ENCODE peak calls at places on chromosome 12, in four cellular contexts. I is K562, P is HepG2, S is GM12878. X is an unnamed sample.

GRCh38 chr12:85968606-85969005 is 94.5 kb downstream of the NTS start:
- DNase-seq in S (no peak), I (no peak), P (no peak), X (no peak)

GRCh38 chr12:2691340-2692111 is 103.2 kb upstream of the FKBP4 start:
- DNase-seq in S (peak; percentile 15), I (peak; percentile 29), P (no peak), X (no peak)

GRCh38 chr12:27899151-27899661 is 73.3 kb downstream of the PTHLH start:
- DNase-seq in P (peak; percentile 81), I (no peak), S (no peak), X (no peak)

GRCh38 chr12:22467190-22467589 is 77.2 kb downstream of the C2CD5 start:
- DNase-seq in S (no peak), I (no peak), P (no peak), X (no peak)

GRCh38 chr12:1162083-1162760 is 171.2 kb downstream of the ERC1 start:
- DNase-seq in P (no peak), I (no peak), S (no peak), X (no peak)

GRCh38 chr12:68481181-68481941 is 129.3 kb upstream of the RAP1B start:
- DNase-seq in P (no peak), I (no peak), S (peak; percentile 89), X (no peak)

GRCh38 chr12:108633534-108634224 is at the start of gene SELPLG:
- DNase-seq in P (no peak), S (peak; percentile 99), I (peak; percentile 45), X (no peak)

GRCh38 chr12:115752913-115753726 is 524.4 kb downstream of the MED13L start:
- DNase-seq in S (peak; percentile 12), P (peak; percentile 58), I (peak; percentile 28), X (no peak)

GRCh38 chr12:2076196-2076570 is 23.4 kb downstream of the CACNA1C start:
- DNase-seq in I (no peak), S (no peak), P (no peak), X (no peak)

GRCh38 chr12:5064913-5065490 is 21.3 kb downstream of the KCNA5 start:
- DNase-seq in S (no peak), I (no peak), P (no peak), X (no peak)

GRCh38 chr12:15546102-15546701 is 223.9 kb downstream of the PTPRO start:
- DNase-seq in P (no peak), S (peak; percentile 25), I (no peak), X (no peak)

GRCh38 chr12:2335517-2335916 is 282.7 kb downstream of the CACNA1C start:
- DNase-seq in I (no peak), S (no peak), P (no peak), X (no peak)

GRCh38 chr12:130286041-130286440 is 51.6 kb upstream of the PIWIL1 start:
- DNase-seq in S (no peak), I (peak; percentile 48), P (peak; percentile 11), X (no peak)

GRCh38 chr12:109981311-109981710 is 14.9 kb downstream of the GIT2 start:
- DNase-seq in I (no peak), P (no peak), S (no peak), X (no peak)

GRCh38 chr12:121238604-121239334 is 28.8 kb downstream of the P2RX4 start:
- DNase-seq in I (no peak), S (no peak), P (no peak), X (no peak)

GRCh38 chr12:102300824-102301461 is 103.3 kb upstream of the PMCH start:
- DNase-seq in S (peak; percentile 61), P (peak; percentile 49), I (peak; percentile 36), X (no peak)

GRCh38 chr12:115341442-115341841 is 657.5 kb upstream of the TBX3 start:
- DNase-seq in P (no peak), S (no peak), I (no peak), X (no peak)

GRCh38 chr12:22396253-22396652 is 61.7 kb upstream of the ST8SIA1 start:
- DNase-seq in I (no peak), S (no peak), P (no peak), X (no peak)

GRCh38 chr12:52876371-52876770 is 27.6 kb upstream of the KRT78 start:
- DNase-seq in S (no peak), P (no peak), I (no peak), X (no peak)

GRCh38 chr12:20624718-20625117 is 70.4 kb upstream of the SLCO1C1 start:
- DNase-seq in S (no peak), P (peak; percentile 56), I (no peak), X (no peak)

GRCh38 chr12:5586201-5586600 is 154.3 kb downstream of the NTF3 start:
- DNase-seq in I (no peak), P (peak; percentile 28), S (no peak), X (no peak)

GRCh38 chr12:87274594-87275245 is 754.5 kb downstream of the C12orf50 start:
- DNase-seq in I (peak; percentile 10), P (no peak), S (no peak), X (no peak)

GRCh38 chr12:31002361-31002725 is 71.3 kb upstream of the DDX11 start:
- DNase-seq in S (no peak), P (no peak), I (no peak), X (no peak)

GRCh38 chr12:110574044-110574443 is 9.1 kb downstream of the PPTC7 start:
- DNase-seq in I (no peak), P (no peak), S (no peak), X (no peak)

GRCh38 chr12:63276537-63277365 is 125.8 kb upstream of the AVPR1A start:
- DNase-seq in P (peak; percentile 44), S (no peak), I (peak; percentile 12), X (peak; percentile 69)

GRCh38 chr12:89189448-89189847 is 162.9 kb downstream of the DUSP6 start:
- DNase-seq in I (no peak), S (no peak), P (no peak), X (no peak)

GRCh38 chr12:91180162-91180561 is 2.5 kb downstream of the DCN start:
- DNase-seq in S (no peak), P (no peak), I (no peak), X (no peak)

GRCh38 chr12:49646331-49646830 is 23.0 kb downstream of the PRPF40B start:
- DNase-seq in S (no peak), P (no peak), I (no peak), X (no peak)

GRCh38 chr12:49646871-49647270 is 23.5 kb downstream of the PRPF40B start:
- DNase-seq in P (no peak), S (no peak), I (no peak), X (no peak)

GRCh38 chr12:49648722-49649032 is 25.3 kb downstream of the PRPF40B start:
- DNase-seq in S (no peak), I (no peak), P (no peak), X (no peak)

GRCh38 chr12:49647827-49648721 is 24.7 kb downstream of the PRPF40B start:
- DNase-seq in I (no peak), S (no peak), P (no peak), X (no peak)

GRCh38 chr12:49647280-49647679 is 23.9 kb downstream of the PRPF40B start:
- DNase-seq in S (no peak), P (no peak), I (no peak), X (no peak)
- TF ChIP-seq KDM1A in S (no peak), P (no peak), I (no peak), X (no peak)

GRCh38 chr12:131710464-131711457 is at the start of gene SFSWAP:
- DNase-seq in I (peak; percentile 82), P (peak; percentile 34), S (peak; percentile 48), X (peak; percentile 87)
- H3K9ac ChIP-seq in I (peak within 1 kb of the TSS; percentile 98), P (peak within 1 kb of the TSS; percentile 97), S (peak within 1 kb of the TSS; percentile 91), X (peak within 1 kb of the TSS; percentile 98)

GRCh38 chr12:123933214-123933613 is 39.4 kb downstream of the CCDC92 start:
- DNase-seq in P (no peak), S (no peak), I (no peak), X (no peak)
- TF ChIP-seq KDM1A in P (no peak), S (no peak), I (no peak), X (no peak)

GRCh38 chr12:49702676-49703228 is 4.5 kb downstream of the FMNL3 start:
- DNase-seq in I (no peak), P (no peak), S (no peak), X (no peak)

GRCh38 chr12:49706351-49707126 is 666 bp downstream of the FMNL3 start:
- DNase-seq in I (peak; percentile 62), S (no peak), P (no peak), X (peak; percentile 70)

GRCh38 chr12:49702009-49702408 is 5.2 kb downstream of the FMNL3 start:
- DNase-seq in I (no peak), S (no peak), P (no peak), X (no peak)

GRCh38 chr12:49705479-49706267 is 1.5 kb downstream of the FMNL3 start:
- DNase-seq in I (no peak), S (no peak), P (peak; percentile 10), X (no peak)

DNA sequence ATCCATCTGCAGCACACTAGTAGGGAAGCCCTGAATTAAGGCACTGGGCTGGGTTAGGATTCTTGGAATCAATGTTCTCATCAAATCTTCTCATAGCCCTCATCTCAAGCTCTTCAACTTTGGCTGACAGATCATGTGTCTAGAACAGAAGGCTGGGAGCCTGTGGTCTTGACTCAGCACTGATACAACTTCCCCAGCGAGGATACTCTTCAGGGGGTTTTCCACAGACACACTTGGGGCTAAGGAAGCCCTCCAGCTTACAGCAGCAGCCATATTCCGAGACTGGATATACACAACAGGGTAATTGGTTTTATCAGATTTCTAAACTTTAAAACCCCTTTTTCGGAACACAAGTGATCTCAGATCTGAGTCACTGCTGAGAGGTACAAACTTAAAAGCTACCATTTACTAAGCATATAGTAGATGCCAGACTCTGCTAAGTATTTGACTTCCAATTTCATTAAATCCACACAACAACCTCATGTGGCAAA is 3.5 kb downstream of the FMNL3 start:
- DNase-seq in P (no peak), I (no peak), S (peak; percentile 71), X (no peak)
- H3K9ac ChIP-seq in P (no peak overlapping the region), I (no peak overlapping the region), S (peak overlapping the region; percentile 88), X (no peak overlapping the region)

GRCh38 chr12:26746315-26746714 is 86.7 kb downstream of the ITPR2 start:
- DNase-seq in I (no peak), S (no peak), P (no peak), X (no peak)
- TF ChIP-seq KDM1A in I (no peak), S (no peak), P (no peak), X (no peak)

GRCh38 chr12:24839268-24839791 is 109.6 kb downstream of the BCAT1 start:
- DNase-seq in P (no peak), I (no peak), S (peak; percentile 99), X (no peak)
- H3K9ac ChIP-seq in P (no peak overlapping the region), I (no peak overlapping the region), S (peak overlapping the region; percentile 57), X (no peak overlapping the region)